ENCODE peak calls at places on chromosomes 2 and 18, in six cellular contexts. Z is AG04450, L is IMR-90, U is GM23248, M is HepG2, C is sigmoid colon. G is an unnamed sample.

GRCh38 chr18:58046087-58046793 is 2.2 kb downstream of the NEDD4L start:
- DNase-seq in C (no peak), Z (no peak), M (peak), U (no peak), L (no peak), G (no peak)

GRCh38 chr2:44895061-44895460 is 46.4 kb upstream of the SIX3 start:
- DNase-seq in L (no peak), M (no peak), U (peak), Z (no peak), C (no peak), G (peak)

GRCh38 chr2:228378696-228379425 is 197.4 kb upstream of the SPHKAP start:
- DNase-seq in M (no peak), U (no peak), C (no peak), L (no peak), Z (no peak), G (no peak)

GRCh38 chr2:28387082-28387960 is 5.3 kb upstream of the FOSL2 start:
- DNase-seq in C (no peak), L (peak), U (peak), Z (no peak), M (no peak), G (no peak)

GRCh38 chr2:104702026-104702425 is 151.9 kb upstream of the POU3F3 start:
- DNase-seq in U (no peak), Z (no peak), M (no peak), L (no peak), C (no peak), G (no peak)

GRCh38 chr2:229044581-229044980 is 226.5 kb downstream of the PID1 start:
- DNase-seq in Z (no peak), C (no peak), M (no peak), U (no peak), L (no peak), G (no peak)

GRCh38 chr2:100359576-100359975 is 37.3 kb upstream of the LONRF2 start:
- DNase-seq in Z (no peak), M (no peak), C (no peak), U (peak), L (peak), G (no peak)

GRCh38 chr2:8794923-8795825 is 42.2 kb downstream of the KIDINS220 start:
- DNase-seq in U (peak), C (no peak), Z (peak), L (peak), M (no peak), G (no peak)

GRCh38 chr2:177029501-177029900 is 183.1 kb upstream of the HNRNPA3 start:
- DNase-seq in L (no peak), U (no peak), C (no peak), M (no peak), Z (no peak), G (no peak)

GRCh38 chr18:34222025-34222395 is 2.7 kb downstream of the NOL4 start:
- DNase-seq in U (peak), L (no peak), C (no peak), Z (no peak), M (no peak), G (no peak)

GRCh38 chr2:146806295-146807005 is 1038.4 kb upstream of the ACVR2A start:
- DNase-seq in C (no peak), Z (no peak), M (no peak), L (peak), U (peak), G (peak)

GRCh38 chr2:10820562-10820961 is 8.0 kb upstream of the PDIA6 start:
- DNase-seq in L (no peak), M (no peak), Z (no peak), U (no peak), C (peak), G (no peak)

GRCh38 chr2:133676392-133677130 is 108.3 kb upstream of the NCKAP5 start:
- DNase-seq in U (peak), Z (peak), L (peak), C (no peak), M (no peak), G (peak)

GRCh38 chr2:184558713-184559464 is 39.4 kb upstream of the ZNF804A start:
- DNase-seq in C (no peak), M (no peak), U (peak), Z (no peak), L (no peak), G (no peak)

GRCh38 chr2:16196687-16197503 is 256.5 kb downstream of the MYCN start:
- DNase-seq in U (no peak), M (peak), L (no peak), Z (no peak), C (no peak), G (no peak)

GRCh38 chr2:134465706-134466105 is 211.8 kb downstream of the MGAT5 start:
- DNase-seq in U (no peak), Z (no peak), L (no peak), M (no peak), C (no peak), G (no peak)

GRCh38 chr2:20267529-20267928 is 42.6 kb upstream of the SDC1 start:
- DNase-seq in M (peak), L (no peak), U (no peak), C (no peak), Z (no peak), G (no peak)

GRCh38 chr2:20623741-20624155 is 27.1 kb downstream of the HS1BP3 start:
- DNase-seq in L (no peak), Z (no peak), C (peak), U (no peak), M (no peak), G (no peak)

GRCh38 chr2:38740851-38741541 is 10.2 kb downstream of the SRSF7 start:
- DNase-seq in C (no peak), U (peak), Z (no peak), L (peak), M (peak), G (no peak)

GRCh38 chr2:25234756-25235155 is 66.4 kb upstream of the POMC start:
- DNase-seq in C (no peak), M (no peak), U (no peak), L (no peak), Z (no peak), G (no peak)

GRCh38 chr2:11329759-11330158 is 14.7 kb downstream of the ROCK2 start:
- DNase-seq in L (peak), Z (no peak), C (no peak), U (peak), M (no peak), G (no peak)

GRCh38 chr2:73933194-73933593 is 6.5 kb downstream of the DGUOK start:
- DNase-seq in Z (no peak), M (no peak), C (no peak), U (peak), L (peak), G (no peak)

GRCh38 chr2:75047907-75048625 is 89.6 kb downstream of the POLE4 start:
- DNase-seq in M (no peak), Z (no peak), U (peak), L (peak), C (no peak), G (peak)

GRCh38 chr2:141630531-141630930 is 500.3 kb downstream of the LRP1B start:
- DNase-seq in L (no peak), M (no peak), U (no peak), C (no peak), Z (no peak), G (no peak)

GRCh38 chr2:200812122-200813022 is 662 bp downstream of the BZW1 start:
- DNase-seq in C (peak), U (peak), M (peak), L (peak), Z (no peak), G (no peak)

GRCh38 chr2:25373269-25373981 is 31.7 kb upstream of the DNMT3A start:
- DNase-seq in Z (no peak), L (no peak), M (no peak), C (peak), U (no peak), G (no peak)

GRCh38 chr2:225429718-225430117 is 30.2 kb downstream of the NYAP2 start:
- DNase-seq in M (no peak), L (peak), Z (no peak), U (peak), C (no peak), G (no peak)

GRCh38 chr2:144925886-144926285 is 406.0 kb upstream of the ZEB2 start:
- DNase-seq in U (no peak), Z (no peak), L (no peak), C (no peak), M (no peak), G (no peak)

GRCh38 chr2:157056200-157056676 is 201.3 kb upstream of the GALNT5 start:
- DNase-seq in M (peak), U (peak), L (peak), Z (peak), C (no peak), G (peak)

GRCh38 chr2:127680706-127681287 is 5.5 kb upstream of the LIMS2 start:
- DNase-seq in C (peak), Z (no peak), U (no peak), L (no peak), M (no peak), G (no peak)

GRCh38 chr2:206989306-206989705 is 50.0 kb downstream of the CPO start:
- DNase-seq in M (peak), U (peak), Z (no peak), L (no peak), C (no peak), G (no peak)

GRCh38 chr2:111930875-111931274 is 32.5 kb downstream of the MERTK start:
- DNase-seq in C (no peak), U (peak), L (peak), M (no peak), Z (no peak), G (peak)

GRCh38 chr2:230459213-230459612 is 43.2 kb downstream of the SP100 start:
- DNase-seq in M (no peak), U (no peak), L (no peak), C (no peak), Z (no peak), G (no peak)

GRCh38 chr2:176193048-176193447 is 4.6 kb downstream of the HOXD1 start:
- DNase-seq in U (no peak), C (no peak), Z (no peak), L (no peak), M (no peak), G (no peak)

GRCh38 chr2:178125862-178126261 is 13.6 kb downstream of the RBM45 start:
- DNase-seq in L (no peak), M (no peak), C (no peak), U (no peak), Z (no peak), G (no peak)

GRCh38 chr2:143720093-143720664 is 591.0 kb downstream of the ARHGAP15 start:
- DNase-seq in Z (no peak), C (no peak), U (no peak), M (no peak), L (no peak), G (no peak)

GRCh38 chr2:191557841-191558240 is 120.1 kb upstream of the NABP1 start:
- DNase-seq in M (no peak), L (no peak), U (no peak), C (no peak), Z (no peak), G (no peak)

GRCh38 chr2:191552036-191552435 is 125.9 kb upstream of the NABP1 start:
- DNase-seq in Z (no peak), L (no peak), C (no peak), M (no peak), U (no peak), G (no peak)

GRCh38 chr2:191554240-191554639 is 123.7 kb upstream of the NABP1 start:
- DNase-seq in C (no peak), U (no peak), Z (no peak), M (no peak), L (no peak), G (no peak)

GRCh38 chr2:191556463-191556862 is 121.5 kb upstream of the NABP1 start:
- DNase-seq in L (no peak), M (no peak), Z (no peak), C (no peak), U (peak), G (no peak)

DNA sequence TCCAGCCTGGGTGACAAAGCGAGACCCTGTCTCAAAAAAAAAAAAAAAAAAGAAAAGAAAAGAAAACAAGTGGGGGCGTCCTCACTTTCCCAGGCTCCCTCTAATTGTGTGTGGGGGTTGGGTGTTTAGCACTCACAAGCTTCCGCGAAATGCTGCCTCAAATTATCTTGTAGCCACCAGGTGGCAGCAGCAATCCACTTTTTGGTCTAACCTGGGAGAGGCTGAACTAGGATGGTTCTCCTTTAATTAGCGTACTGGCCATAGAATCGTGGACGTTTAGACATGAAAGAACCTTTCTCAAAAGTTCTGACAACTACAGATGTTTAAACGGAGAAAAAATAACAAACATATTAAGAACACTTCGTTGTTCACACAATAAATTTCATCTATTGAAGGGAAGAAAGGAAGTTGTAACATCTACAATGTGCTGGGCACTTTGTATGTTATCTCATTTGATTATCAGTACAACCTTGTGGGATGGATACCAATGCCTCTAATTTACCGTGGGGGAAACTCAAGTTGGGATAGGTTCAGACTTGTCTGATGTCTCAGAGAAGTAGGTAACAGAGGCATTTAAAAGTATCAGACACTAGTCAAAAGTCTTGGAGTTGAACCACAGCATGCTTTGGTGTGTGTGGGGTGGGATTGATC is 122.7 kb upstream of the NABP1 start:
- DNase-seq in Z (peak), L (peak), C (peak), U (peak), M (peak), G (peak)
- H3K27ac ChIP-seq in Z (no peak), L (no peak), C (no peak), U (no peak), M (no peak), G (no peak)

GRCh38 chr2:6932206-6932605 is 15.0 kb downstream of the RNF144A start:
- DNase-seq in C (no peak), Z (no peak), L (no peak), M (no peak), U (no peak), G (no peak)
- H3K27ac ChIP-seq in C (no peak), Z (no peak), L (no peak), M (no peak), U (no peak), G (no peak)

GRCh38 chr18:49227456-49227855 is 233.0 kb downstream of the DYM start:
- DNase-seq in Z (no peak), U (peak), C (no peak), M (no peak), L (no peak), G (no peak)
- H3K27ac ChIP-seq in Z (no peak), U (peak), C (peak), M (no peak), L (no peak), G (no peak)

GRCh38 chr2:193141-193552 is 70.7 kb downstream of the SH3YL1 start:
- DNase-seq in M (no peak), Z (no peak), L (peak), C (no peak), U (peak), G (no peak)
- H3K27ac ChIP-seq in M (no peak), Z (no peak), L (no peak), C (no peak), U (no peak), G (no peak)

DNA sequence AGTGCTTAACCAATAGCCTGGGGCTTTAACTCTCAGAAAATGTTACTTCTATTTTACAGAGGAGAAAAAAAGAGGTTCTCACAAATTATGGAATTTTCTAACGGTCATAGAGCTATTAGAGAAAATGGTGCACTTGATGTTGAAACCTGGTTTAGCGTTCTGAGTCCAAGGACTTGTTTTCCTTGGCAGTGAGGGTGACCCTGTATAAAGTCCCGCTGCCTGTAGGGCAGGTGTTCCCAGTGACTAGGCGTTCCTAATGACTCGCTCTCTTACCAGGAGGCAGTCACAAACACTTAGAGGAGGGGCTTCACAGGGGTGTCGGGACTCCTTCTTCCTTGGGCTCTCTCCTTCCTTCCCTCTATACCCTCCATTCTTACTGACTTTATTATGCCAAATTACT is 175.8 kb downstream of the ACTR3 start:
- DNase-seq in C (no peak), L (no peak), M (no peak), Z (no peak), U (no peak), G (no peak)
- H3K27ac ChIP-seq in C (no peak), L (no peak), M (no peak), Z (no peak), U (no peak), G (no peak)

GRCh38 chr18:36401462-36401861 is 103.9 kb downstream of the FHOD3 start:
- DNase-seq in Z (no peak), M (no peak), L (no peak), C (no peak), U (no peak), G (no peak)

GRCh38 chr18:36399055-36399454 is 101.5 kb downstream of the FHOD3 start:
- DNase-seq in Z (no peak), U (no peak), C (no peak), L (no peak), M (no peak), G (no peak)

GRCh38 chr18:36403896-36404824 is 106.6 kb downstream of the FHOD3 start:
- DNase-seq in C (no peak), L (no peak), M (no peak), Z (no peak), U (no peak), G (no peak)

GRCh38 chr18:36405611-36406010 is 108.1 kb downstream of the FHOD3 start:
- DNase-seq in M (no peak), Z (no peak), C (no peak), U (no peak), L (peak), G (no peak)

DNA sequence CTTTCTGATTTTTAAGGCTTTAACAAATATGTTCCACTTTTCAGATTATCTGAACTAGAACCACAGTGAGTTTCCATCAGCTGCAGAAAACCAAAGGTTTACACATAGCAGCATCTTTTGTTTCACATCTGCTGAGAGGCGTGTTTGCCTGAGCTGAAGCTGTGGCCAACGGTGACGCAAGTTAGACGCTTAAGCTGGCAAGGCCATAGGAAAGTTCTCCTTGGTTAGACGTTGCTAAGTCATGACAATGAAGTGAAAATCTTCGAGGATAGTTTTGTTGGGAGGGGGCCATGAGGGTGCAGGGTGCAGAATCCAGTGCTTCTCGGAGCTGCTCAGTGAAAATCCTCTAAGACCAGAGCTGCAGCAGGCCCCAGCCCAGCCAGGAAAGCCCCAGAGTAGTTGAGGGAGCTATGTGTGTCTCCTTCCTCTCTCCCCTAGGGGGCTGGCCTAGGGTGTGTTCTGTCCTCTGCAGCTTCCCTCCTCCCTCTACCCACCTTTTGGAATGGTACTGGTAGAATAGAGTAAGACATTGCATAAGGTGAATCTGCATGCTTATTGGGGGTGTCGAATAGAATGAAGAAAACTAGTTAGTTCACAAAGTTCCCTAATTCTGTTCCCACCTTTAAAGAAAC is 105.4 kb downstream of the FHOD3 start:
- DNase-seq in Z (peak), L (peak), U (peak), C (peak), M (no peak), G (no peak)
- H3K27ac ChIP-seq in Z (no peak), L (no peak), U (peak), C (no peak), M (no peak), G (no peak)

GRCh38 chr2:72211359-72211758 is 63.7 kb upstream of the CYP26B1 start:
- DNase-seq in C (no peak), M (no peak), Z (no peak), U (peak), L (no peak), G (peak)
- H3K27ac ChIP-seq in C (no peak), M (no peak), Z (no peak), U (no peak), L (no peak), G (no peak)

GRCh38 chr2:53075760-53076159 is 691.8 kb upstream of the CHAC2 start:
- DNase-seq in U (no peak), L (no peak), Z (no peak), C (no peak), M (no peak), G (no peak)

DNA sequence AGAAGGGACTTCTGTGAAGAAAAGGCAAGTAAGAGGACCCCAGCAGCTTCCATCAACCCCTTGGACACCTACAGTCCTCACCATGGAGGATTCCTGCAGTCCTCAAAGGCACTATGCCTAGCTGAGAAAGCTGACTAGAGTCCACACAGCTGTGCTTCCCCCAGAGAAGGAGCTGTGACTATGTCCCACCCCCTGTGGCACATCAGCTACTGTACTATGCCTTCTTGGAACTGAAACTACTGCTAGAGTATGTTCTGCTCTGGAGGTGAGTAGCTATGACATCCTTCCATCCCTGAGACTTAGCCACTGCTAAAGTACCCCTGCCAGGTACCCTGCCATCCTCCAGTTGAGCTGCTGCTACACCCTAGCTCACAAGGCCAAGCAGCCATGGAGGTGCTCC is 690.2 kb upstream of the CHAC2 start:
- DNase-seq in U (no peak), C (no peak), L (no peak), Z (no peak), M (no peak), G (no peak)
- H3K27ac ChIP-seq in U (no peak), C (no peak), L (no peak), Z (no peak), M (no peak), G (no peak)

G was measured in brain microvascular endothelial cell.